ENCODE peak calls at places on chromosomes 6 and 20, in four cellular contexts. P is ELR; Q is ACHN; N is activated CD4-positive, alpha-beta T cell treated with anti-CD3 and anti-CD28 coated beads for 48 hours. U is an unnamed sample.

GRCh38 chr6:27263886-27264285 is 16.4 kb downstream of the PRSS16 start:
- DNase-seq in P (no peak), Q (no peak), N (no peak), U (no peak)

GRCh38 chr6:135181333-135182119 is 418 bp downstream of the MYB start:
- DNase-seq in P (peak; percentile 45), Q (no peak), N (peak; percentile 30), U (peak; percentile 15)

GRCh38 chr6:27791182-27791939 is 120.8 kb downstream of the OR2B2 start:
- DNase-seq in P (peak; percentile 88), Q (peak; percentile 79), N (peak; percentile 77), U (peak; percentile 77)

GRCh38 chr6:145850671-145851070 is 36.1 kb upstream of the FBXO30 start:
- DNase-seq in P (no peak), Q (no peak), N (no peak), U (no peak)

GRCh38 chr6:35980991-35981645 is 43.3 kb downstream of the SLC26A8 start:
- DNase-seq in P (peak; percentile 6), Q (no peak), N (no peak), U (peak; percentile 15)

GRCh38 chr6:149899486-149899885 is 1.6 kb upstream of the RAET1E start:
- DNase-seq in P (no peak), Q (no peak), N (no peak), U (no peak)

GRCh38 chr6:99559056-99559455 is 9.4 kb downstream of the CCNC start:
- DNase-seq in P (no peak), Q (no peak), N (no peak), U (no peak)

GRCh38 chr20:24915440-24915839 is 33.6 kb upstream of the CST7 start:
- DNase-seq in P (no peak), Q (no peak), N (no peak), U (no peak)

GRCh38 chr6:102759415-102759814 is 1365.9 kb downstream of the GRIK2 start:
- DNase-seq in P (peak; percentile 46), Q (no peak), N (no peak), U (no peak)

GRCh38 chr6:33976425-33977360 is 169.2 kb downstream of the GRM4 start:
- DNase-seq in P (no peak), Q (no peak), N (no peak), U (no peak)

GRCh38 chr6:142856857-142857608 is 87.9 kb downstream of the HIVEP2 start:
- DNase-seq in P (no peak), Q (no peak), N (no peak), U (no peak)

GRCh38 chr6:14585689-14586088 is 468.1 kb downstream of the CD83 start:
- DNase-seq in P (no peak), Q (no peak), N (no peak), U (no peak)

GRCh38 chr6:28643017-28643740 is 117.5 kb downstream of the GPX5 start:
- DNase-seq in P (peak; percentile 93), Q (peak; percentile 29), N (peak; percentile 81), U (peak; percentile 69)

GRCh38 chr6:160227769-160228161 is 30.9 kb downstream of the SLC22A2 start:
- DNase-seq in P (no peak), Q (no peak), N (no peak), U (no peak)

GRCh38 chr6:159053781-159054398 is 9.1 kb upstream of the TAGAP start:
- DNase-seq in P (no peak), Q (no peak), N (no peak), U (no peak)

GRCh38 chr20:62489186-62489939 is 13.6 kb upstream of the GATA5 start:
- DNase-seq in P (peak; percentile 75), Q (peak; percentile 68), N (no peak), U (peak; percentile 62)

GRCh38 chr6:30463651-30464618 is 25.4 kb upstream of the HLA-E start:
- DNase-seq in P (peak; percentile 64), Q (no peak), N (peak; percentile 74), U (no peak)

GRCh38 chr6:111478064-111478476 is 4.9 kb downstream of the REV3L start:
- DNase-seq in P (peak; percentile 82), Q (peak; percentile 48), N (no peak), U (peak; percentile 67)

GRCh38 chr6:140809694-140810101 is 1323.0 kb upstream of the GJE1 start:
- DNase-seq in P (no peak), Q (no peak), N (no peak), U (no peak)

GRCh38 chr6:102853249-102853955 is 1459.9 kb downstream of the GRIK2 start:
- DNase-seq in P (no peak), Q (no peak), N (no peak), U (no peak)